ENCODE peak calls at places on chromosomes 4 and X, in five cellular contexts. P is T-helper 2 cell; V is skeletal muscle cell; A is stimulated activated CD4-positive, alpha-beta T cell treated with anti-CD3 and anti-CD28 coated beads, Interleukin-15, amount 100 ng/mL, for 24 hours; E is lung microvascular endothelial cell. B is an unnamed sample.
A peak's percentile ranks its signal among the peaks of the same experiment; 100 is the strongest.

GRCh38 chr4:159227984-159228383 is 125.1 kb downstream of the RAPGEF2 start:
- DNase-seq in P (no peak), V (peak; percentile 56), A (no peak), E (peak; percentile 93), B (peak; percentile 85)

GRCh38 chrX:68846536-68846935 is 17.7 kb downstream of the EFNB1 start:
- DNase-seq in P (no peak), V (no peak), A (no peak), E (no peak), B (no peak)

GRCh38 chr4:141153751-141154510 is 20.7 kb upstream of the RNF150 start:
- DNase-seq in P (no peak), V (peak; percentile 46), A (no peak), E (no peak), B (no peak)

GRCh38 chr4:150217192-150217591 is 138.9 kb downstream of the DCLK2 start:
- DNase-seq in P (peak; percentile 19), V (no peak), A (no peak), E (peak; percentile 81), B (peak; percentile 77)

GRCh38 chr4:32847466-32847865 is 2127.3 kb downstream of the PCDH7 start:
- DNase-seq in P (no peak), V (no peak), A (no peak), E (peak; percentile 3), B (peak; percentile 27)

GRCh38 chrX:15781964-15782711 is 8.1 kb upstream of the ZRSR2 start:
- DNase-seq in P (peak; percentile 66), V (no peak), A (no peak), E (no peak), B (no peak)

GRCh38 chr4:154329268-154329858 is 162.2 kb downstream of the DCHS2 start:
- DNase-seq in P (peak; percentile 19), V (peak; percentile 13), A (no peak), E (peak; percentile 9), B (peak; percentile 14)

GRCh38 chrX:7889680-7890079 is 37.5 kb downstream of the PNPLA4 start:
- DNase-seq in P (no peak), V (no peak), A (no peak), E (no peak), B (peak; percentile 63)

GRCh38 chrX:114532093-114532805 is 51.6 kb upstream of the HTR2C start:
- DNase-seq in P (no peak), V (no peak), A (no peak), E (no peak), B (no peak)

GRCh38 chr4:41213563-41214157 is 682 bp downstream of the APBB2 start:
- DNase-seq in P (no peak), V (no peak), A (peak; percentile 21), E (peak; percentile 28), B (peak; percentile 42)

GRCh38 chr4:160034501-160034900 is 931.6 kb downstream of the RAPGEF2 start:
- DNase-seq in P (no peak), V (no peak), A (no peak), E (no peak), B (peak; percentile 54)

GRCh38 chr4:140257461-140258305 is 103.7 kb upstream of the MAML3 start:
- DNase-seq in P (no peak), V (no peak), A (no peak), E (peak; percentile 24), B (peak; percentile 50)

GRCh38 chr4:158322119-158322518 is 111.8 kb downstream of the TMEM144 start:
- DNase-seq in P (no peak), V (no peak), A (no peak), E (no peak), B (no peak)